ENCODE peak calls at places on chromosomes 12 and 14, in eight cellular contexts. S is nucleus accumbens, B is NCI-H2029, Y is heart left ventricle, E is amniotic stem cell, D is BJ, C is GM12865, Q is nephron progenitor cell. R is an unnamed sample.

GRCh38 chr14:59126714-59127436 is 61.6 kb upstream of the DAAM1 start:
- DNase-seq in S (peak; percentile 4), D (no peak), Q (peak; percentile 28), B (peak; percentile 66), Y (no peak), C (peak; percentile 67), E (no peak), R (no peak)

GRCh38 chr14:85909581-85909980 is 379.6 kb downstream of the FLRT2 start:
- DNase-seq in Q (no peak), E (no peak), B (no peak), C (no peak), Y (no peak), D (no peak), S (no peak), R (no peak)

GRCh38 chr14:50260511-50260910 is 29.1 kb upstream of the SOS2 start:
- DNase-seq in Y (no peak), B (no peak), Q (no peak), D (no peak), C (peak; percentile 47), E (peak; percentile 30), S (no peak), R (peak; percentile 2)

GRCh38 chr12:11769723-11770514 is 120.4 kb downstream of the ETV6 start:
- DNase-seq in C (no peak), D (no peak), Q (no peak), B (no peak), S (no peak), Y (no peak), E (no peak), R (no peak)

GRCh38 chr14:61476737-61477410 is 155.5 kb downstream of the PRKCH start:
- DNase-seq in E (no peak), C (peak; percentile 67), D (peak; percentile 62), Y (no peak), B (no peak), Q (no peak), S (no peak), R (no peak)

GRCh38 chr14:53325176-53325806 is 172.2 kb upstream of the DDHD1 start:
- DNase-seq in Q (no peak), E (no peak), B (no peak), S (no peak), D (no peak), C (peak; percentile 3), Y (no peak), R (no peak)

GRCh38 chr12:126708492-126708896 is 1558.5 kb upstream of the TMEM132C start:
- DNase-seq in S (no peak), Q (no peak), B (no peak), Y (no peak), D (peak; percentile 42), E (no peak), C (peak; percentile 2), R (peak; percentile 59)

GRCh38 chr14:76876076-76876475 is 49.9 kb downstream of the LRRC74A start:
- DNase-seq in S (peak; percentile 76), E (peak; percentile 28), Q (peak; percentile 73), B (peak; percentile 22), C (peak; percentile 71), Y (peak; percentile 65), D (no peak), R (peak; percentile 27)

GRCh38 chr14:22509751-22510300 is 79.2 kb downstream of the DAD1 start:
- DNase-seq in S (no peak), E (no peak), Y (no peak), D (no peak), B (no peak), Q (no peak), C (peak; percentile 65), R (no peak)

GRCh38 chr12:5746020-5746419 is 199.0 kb downstream of the ANO2 start:
- DNase-seq in C (no peak), E (no peak), S (no peak), Y (no peak), B (no peak), Q (no peak), D (no peak), R (no peak)

GRCh38 chr12:43937947-43938346 is 102.1 kb downstream of the TMEM117 start:
- DNase-seq in S (no peak), E (no peak), D (no peak), B (no peak), C (peak; percentile 16), Q (no peak), Y (no peak), R (peak; percentile 12)

GRCh38 chr12:34335819-34336262 is 313.5 kb downstream of the ALG10 start:
- DNase-seq in Q (no peak), E (no peak), B (no peak), D (no peak), C (no peak), Y (no peak), S (no peak), R (peak; percentile 58)

GRCh38 chr14:50601405-50601804 is 41.5 kb downstream of the ATL1 start:
- DNase-seq in Y (no peak), S (no peak), B (no peak), D (no peak), C (no peak), E (no peak), Q (no peak), R (no peak)

GRCh38 chr14:61351457-61351856 is 30.1 kb downstream of the PRKCH start:
- DNase-seq in C (no peak), Y (no peak), E (no peak), S (no peak), D (no peak), Q (no peak), B (no peak), R (no peak)

GRCh38 chr14:100017578-100017977 is 47.6 kb upstream of the EVL start:
- DNase-seq in B (no peak), Q (no peak), C (no peak), Y (no peak), S (no peak), E (no peak), D (no peak), R (no peak)

GRCh38 chr12:70774055-70774454 is 136.8 kb upstream of the PTPRB start:
- DNase-seq in Y (no peak), C (no peak), Q (no peak), D (no peak), S (no peak), B (no peak), E (no peak), R (peak; percentile 69)

GRCh38 chr12:107536613-107537012 is 149.0 kb upstream of the PWP1 start:
- DNase-seq in Y (no peak), C (no peak), S (no peak), Q (no peak), E (no peak), B (peak; percentile 71), D (no peak), R (no peak)

GRCh38 chr14:68982581-68982980 is 3.5 kb upstream of the ACTN1 start:
- DNase-seq in E (no peak), C (no peak), S (no peak), Y (no peak), D (no peak), Q (no peak), B (no peak), R (no peak)

GRCh38 chr12:112252184-112252583 is 126.8 kb downstream of the TRAFD1 start:
- DNase-seq in C (no peak), B (peak; percentile 81), Q (no peak), D (no peak), E (no peak), S (no peak), Y (no peak), R (no peak)

GRCh38 chr14:68376067-68376810 is 416.6 kb downstream of the ZFP36L1 start:
- DNase-seq in Y (no peak), B (no peak), C (no peak), D (no peak), E (no peak), Q (no peak), S (no peak), R (peak; percentile 49)

GRCh38 chr14:24456980-24457379 is 14.4 kb upstream of the SDR39U1 start:
- DNase-seq in Q (no peak), E (no peak), B (no peak), D (no peak), C (no peak), S (no peak), Y (no peak), R (no peak)

GRCh38 chr12:95663525-95663924 is 112.2 kb upstream of the USP44 start:
- DNase-seq in E (no peak), S (no peak), Y (no peak), Q (no peak), D (peak; percentile 4), B (no peak), C (no peak), R (no peak)

GRCh38 chr12:101713059-101713682 is 15.7 kb downstream of the CHPT1 start:
- DNase-seq in B (no peak), Y (peak; percentile 55), D (no peak), E (no peak), S (peak; percentile 37), C (no peak), Q (peak; percentile 38), R (no peak)

GRCh38 chr14:95040723-95041476 is 116.4 kb downstream of the DICER1 start:
- DNase-seq in Q (no peak), B (no peak), E (no peak), S (no peak), Y (no peak), D (no peak), C (no peak), R (peak; percentile 3)

GRCh38 chr14:76720382-76720813 is 40.9 kb upstream of the VASH1 start:
- DNase-seq in D (no peak), Q (peak; percentile 49), B (peak; percentile 3), C (peak; percentile 65), E (no peak), S (no peak), Y (peak; percentile 94), R (peak; percentile 18)

GRCh38 chr12:32418903-32419519 is 19.7 kb downstream of the FGD4 start:
- DNase-seq in Y (no peak), C (no peak), S (no peak), B (no peak), D (no peak), E (no peak), Q (no peak), R (no peak)

GRCh38 chr12:39612250-39612649 is 7.4 kb downstream of the ABCD2 start:
- DNase-seq in D (no peak), E (no peak), B (no peak), S (no peak), Q (no peak), Y (no peak), C (no peak), R (no peak)

GRCh38 chr12:120292661-120293531 is at the start of gene RNU4-1:
- DNase-seq in C (peak; percentile 98), E (peak; percentile 84), Y (peak; percentile 65), B (peak; percentile 68), Q (peak; percentile 69), D (peak; percentile 59), S (peak; percentile 88), R (peak; percentile 84)

GRCh38 chr12:109919466-109919865 is 19.4 kb downstream of the TCHP start:
- DNase-seq in C (no peak), D (no peak), Q (no peak), S (no peak), E (no peak), Y (no peak), B (no peak), R (no peak)

GRCh38 chr12:117172168-117172567 is 18.1 kb downstream of the FBXO21 start:
- DNase-seq in C (no peak), B (no peak), Q (no peak), S (no peak), D (no peak), E (no peak), Y (no peak), R (no peak)

GRCh38 chr14:64201296-64201695 is 92.9 kb downstream of the ESR2 start:
- DNase-seq in C (no peak), Q (no peak), D (no peak), E (no peak), S (no peak), Y (no peak), B (no peak), R (no peak)

GRCh38 chr14:68081489-68081888 is 261.9 kb downstream of the RAD51B start:
- DNase-seq in B (no peak), C (peak; percentile 52), D (no peak), E (no peak), S (no peak), Q (no peak), Y (no peak), R (no peak)

GRCh38 chr14:91315844-91316267 is 71.4 kb upstream of the GPR68 start:
- DNase-seq in C (peak; percentile 96), D (no peak), Q (no peak), B (no peak), S (no peak), Y (peak; percentile 27), E (no peak), R (no peak)

GRCh38 chr14:38129705-38130104 is 78.0 kb upstream of the SSTR1 start:
- DNase-seq in S (no peak), Y (no peak), D (no peak), Q (no peak), B (no peak), E (no peak), C (no peak), R (no peak)